ENCODE peak calls at places on chromosomes 5 and 9, in nine cellular contexts. H, U, S, B, L, D, W, C and O are unnamed samples. For H3K36me3 and H3K4me1, the result is how much of the 10 kb centered on the place peaks cover.

GRCh38 chr5:81924467-81924866 is 47.4 kb upstream of the ATG10 start:
- DNase-seq in C (no peak), H (no peak), S (no peak), W (no peak), L (no peak), D (no peak), B (no peak), U (no peak), O (no peak)

GRCh38 chr5:159947708-159948358 is 31.6 kb downstream of the ADRA1B start:
- DNase-seq in C (no peak), U (no peak), L (no peak), S (no peak), B (no peak), W (no peak), D (no peak), H (no peak), O (no peak)

GRCh38 chr9:126752881-126753670 is 51.8 kb upstream of the ZBTB43 start:
- DNase-seq in D (no peak), U (no peak), C (no peak), B (no peak), H (no peak), L (no peak), S (no peak), W (no peak), O (no peak)

GRCh38 chr9:131809941-131810344 is 70.1 kb upstream of the RAPGEF1 start:
- DNase-seq in C (no peak), H (no peak), S (no peak), B (no peak), L (no peak), U (peak), D (no peak), W (no peak), O (no peak)

GRCh38 chr5:101424530-101425175 is 521.6 kb upstream of the ST8SIA4 start:
- DNase-seq in U (peak), H (no peak), L (no peak), C (no peak), W (no peak), D (no peak), B (no peak), S (no peak), O (no peak)

GRCh38 chr9:127721391-127721821 is 5.5 kb downstream of the TTC16 start:
- DNase-seq in H (no peak), L (no peak), C (peak), S (no peak), W (no peak), D (no peak), B (no peak), U (peak), O (no peak)

GRCh38 chr9:131803758-131804411 is 64.0 kb upstream of the RAPGEF1 start:
- DNase-seq in D (no peak), H (no peak), W (no peak), L (no peak), S (no peak), B (no peak), C (no peak), U (no peak), O (no peak)

GRCh38 chr9:93813687-93814560 is 141.2 kb downstream of the BARX1 start:
- DNase-seq in B (no peak), L (no peak), U (no peak), W (no peak), S (no peak), D (no peak), C (no peak), H (no peak), O (no peak)

GRCh38 chr5:4513381-4513780 is 626.7 kb upstream of the ADAMTS16 start:
- DNase-seq in W (no peak), S (no peak), H (no peak), B (no peak), C (no peak), U (peak), D (no peak), L (no peak), O (no peak)

GRCh38 chr5:178330791-178331404 is 98.3 kb upstream of the PHYKPL start:
- DNase-seq in W (no peak), S (no peak), U (peak), D (peak), B (no peak), H (peak), C (no peak), L (peak), O (no peak)

GRCh38 chr5:149664666-149665415 is 65.3 kb upstream of the PPARGC1B start:
- DNase-seq in C (no peak), L (no peak), B (no peak), U (no peak), D (no peak), H (no peak), S (no peak), W (no peak), O (no peak)

GRCh38 chr9:37969558-37970300 is 65.8 kb upstream of the SLC25A51 start:
- DNase-seq in D (no peak), U (no peak), S (no peak), B (no peak), L (no peak), C (no peak), H (no peak), W (no peak), O (no peak)

GRCh38 chr9:37972346-37972745 is 68.4 kb upstream of the SLC25A51 start:
- DNase-seq in H (no peak), B (no peak), W (no peak), L (no peak), D (peak), S (no peak), C (no peak), U (no peak), O (no peak)

GRCh38 chr9:37971691-37972090 is 67.8 kb upstream of the SLC25A51 start:
- DNase-seq in B (no peak), W (no peak), D (no peak), S (no peak), H (no peak), L (no peak), U (no peak), C (no peak), O (no peak)

GRCh38 chr9:37970301-37971106 is 66.6 kb upstream of the SLC25A51 start:
- DNase-seq in L (no peak), H (no peak), S (no peak), C (no peak), U (no peak), D (no peak), B (no peak), W (no peak), O (no peak)

GRCh38 chr9:37971107-37971459 is 67.2 kb upstream of the SLC25A51 start:
- DNase-seq in L (no peak), H (no peak), D (no peak), B (no peak), C (no peak), U (peak), S (no peak), W (no peak), O (no peak)
- H3K36me3 ChIP-seq in L (under half), H (under half), D (under half), B (under half), C (under half), U (under half), S (under half), W (under half), O (under half)

DNA sequence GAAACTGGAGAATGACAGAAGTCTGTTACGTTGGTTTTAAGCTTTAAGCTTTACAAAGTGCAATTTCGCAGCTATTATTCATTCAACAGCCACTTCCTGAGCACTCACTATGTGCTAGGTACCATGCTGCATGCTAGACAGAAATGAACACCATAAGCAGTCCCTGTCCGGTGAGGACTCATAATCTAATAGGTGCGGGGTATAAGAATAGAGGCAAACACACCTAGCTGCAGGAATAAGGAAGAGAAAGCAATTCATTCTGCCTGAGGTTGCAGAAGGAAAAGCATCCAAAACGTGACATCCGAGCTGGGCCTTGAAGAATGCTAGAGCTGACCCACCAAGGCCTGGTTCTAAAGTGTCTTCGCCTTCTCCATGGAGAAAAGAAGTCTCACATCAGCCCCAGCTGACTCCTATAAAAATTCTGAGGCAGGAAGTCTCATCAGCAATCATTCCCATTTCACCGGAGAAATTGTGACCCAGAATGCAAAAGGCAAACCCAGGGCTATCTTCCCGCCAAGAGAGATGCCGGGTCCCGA is 542 bp downstream of the FKBP15 start:
- DNase-seq in L (no peak), W (no peak), D (no peak), B (peak), H (no peak), C (no peak), S (no peak), U (peak), O (peak)
- H3K4me1 ChIP-seq in L (under half), W (under half), D (under half), B (under half), H (under half), C (under half), S (under half), U (under half), O (under half)

DNA sequence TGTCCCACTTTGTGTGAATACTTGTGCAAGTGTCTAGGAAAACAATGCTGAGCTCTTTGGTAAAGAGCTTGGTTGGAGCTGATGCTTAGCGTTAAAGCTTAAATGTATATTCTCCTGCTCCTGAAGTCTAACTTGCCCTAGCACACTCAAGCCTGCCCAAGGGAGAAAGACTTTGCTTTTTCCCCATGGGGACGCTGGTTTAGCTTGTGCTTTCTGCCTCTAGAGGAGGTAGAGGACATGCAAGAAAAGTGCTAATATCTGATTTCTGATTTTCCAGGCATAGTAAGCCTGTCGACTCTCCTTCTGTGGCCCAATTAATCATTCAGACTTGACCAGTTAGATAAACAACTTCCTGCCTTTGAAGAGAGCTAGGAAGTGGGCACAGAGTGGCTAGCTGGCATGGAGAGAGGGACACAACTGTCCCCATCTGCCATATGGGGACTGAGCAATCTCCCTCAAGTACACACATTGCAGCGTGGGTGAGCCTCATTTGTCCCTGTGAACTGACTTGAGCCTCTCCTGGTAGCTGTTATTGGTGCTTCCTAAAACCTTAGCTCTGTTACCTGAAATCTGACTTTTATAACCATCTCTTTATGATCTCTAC is 348.4 kb downstream of the BRINP1 start:
- DNase-seq in U (no peak), W (no peak), H (no peak), S (no peak), D (no peak), C (no peak), B (no peak), L (no peak), O (no peak)
- H3K36me3 ChIP-seq in U (under half), W (under half), H (under half), S (under half), D (under half), C (under half), B (under half), L (under half), O (under half)

GRCh38 chr5:78773655-78774054 is 125.1 kb upstream of the LHFPL2 start:
- DNase-seq in S (no peak), B (no peak), L (no peak), C (no peak), U (no peak), H (no peak), W (no peak), D (no peak), O (no peak)
- H3K4me1 ChIP-seq in S (under half), B (under half), L (under half), C (under half), U (under half), H (under half), W (under half), D (under half), O (under half)

GRCh38 chr9:14170973-14171596 is 142.9 kb downstream of the NFIB start:
- DNase-seq in S (no peak), H (no peak), L (no peak), U (peak), W (no peak), B (no peak), C (no peak), D (no peak), O (no peak)
- H3K36me3 ChIP-seq in S (under half), H (under half), L (under half), U (under half), W (under half), B (under half), C (under half), D (under half), O (under half)

GRCh38 chr9:134410835-134411217 is 84.6 kb downstream of the RXRA start:
- DNase-seq in C (no peak), H (no peak), B (no peak), W (no peak), U (no peak), D (no peak), S (no peak), L (no peak), O (no peak)

GRCh38 chr9:134410078-134410834 is 84.0 kb downstream of the RXRA start:
- DNase-seq in B (no peak), L (peak), U (no peak), C (no peak), H (no peak), S (no peak), W (no peak), D (no peak), O (no peak)

GRCh38 chr9:134407123-134407779 is 81.0 kb downstream of the RXRA start:
- DNase-seq in H (peak), W (peak), U (peak), L (peak), S (peak), B (peak), D (peak), C (peak), O (peak)

GRCh38 chr9:134408389-134408788 is 82.1 kb downstream of the RXRA start:
- DNase-seq in U (no peak), L (peak), D (no peak), B (no peak), H (no peak), S (no peak), W (no peak), C (no peak), O (no peak)

DNA sequence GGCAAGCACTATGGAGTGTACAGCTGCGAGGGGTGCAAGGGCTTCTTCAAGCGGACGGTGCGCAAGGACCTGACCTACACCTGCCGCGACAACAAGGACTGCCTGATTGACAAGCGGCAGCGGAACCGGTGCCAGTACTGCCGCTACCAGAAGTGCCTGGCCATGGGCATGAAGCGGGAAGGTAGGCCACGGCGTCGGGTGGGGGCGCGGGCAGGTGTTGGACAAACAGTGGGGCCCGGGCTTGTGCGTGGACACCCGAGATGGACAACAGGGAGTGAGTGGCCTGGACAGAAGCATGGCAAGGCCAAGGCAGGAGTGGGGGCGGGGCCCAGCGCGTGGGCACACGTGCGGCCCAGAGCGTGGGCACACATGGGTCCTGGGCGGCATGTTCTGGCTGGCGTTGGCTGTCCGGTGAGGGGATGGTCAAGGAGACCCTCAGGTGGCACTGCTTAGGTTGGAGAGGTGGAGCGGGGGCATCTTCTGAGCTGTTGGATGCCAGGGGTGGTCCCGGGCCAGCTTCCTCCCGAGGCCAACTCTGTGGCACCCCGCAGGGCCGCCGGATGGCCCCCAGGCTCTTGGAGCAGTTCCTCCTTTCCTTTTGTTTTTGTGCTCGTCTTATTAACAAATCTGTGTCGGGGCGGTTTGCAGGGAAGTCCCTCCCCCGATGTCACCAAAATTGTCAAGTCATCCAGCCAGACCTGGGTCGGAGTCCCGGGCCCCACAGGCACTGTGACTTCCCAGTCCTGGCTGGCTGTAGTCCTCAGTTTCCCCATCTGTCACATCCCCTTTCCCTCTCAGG is 82.9 kb downstream of the RXRA start:
- DNase-seq in S (no peak), C (no peak), U (no peak), W (no peak), L (peak), H (no peak), D (peak), B (no peak), O (no peak)
- H3K4me1 ChIP-seq in S (under half), C (half or more), U (under half), W (under half), L (half or more), H (under half), D (half or more), B (under half), O (under half)

GRCh38 chr5:14714706-14715105 is 50.2 kb downstream of the OTULIN start:
- DNase-seq in S (no peak), H (no peak), C (no peak), W (no peak), D (no peak), L (peak), U (peak), B (no peak), O (no peak)
- H3K36me3 ChIP-seq in S (under half), H (under half), C (under half), W (under half), D (under half), L (under half), U (under half), B (half or more), O (under half)

GRCh38 chr5:53923969-53924876 is 363.8 kb downstream of the NDUFS4 start:
- DNase-seq in C (no peak), H (no peak), B (no peak), U (no peak), S (no peak), D (no peak), W (no peak), L (no peak), O (no peak)
- H3K4me1 ChIP-seq in C (under half), H (under half), B (under half), U (under half), S (under half), D (under half), W (under half), L (under half), O (under half)